ENCODE peak calls at places on chromosomes 16 and 17, in seven cellular contexts. I is Caki2, H is head of caudate nucleus, U is mammary epithelial cell, L is amniotic stem cell, A is NCI-H1694 treated with DMSO at 0.1 percent for 48 hours, F is activated T-helper 1 cell treated with Interleukin-2 at 50 U/mL for 16 hours. W is an unnamed sample.

GRCh38 chr17:491086-492014 is 138.7 kb upstream of the RPH3AL start:
- DNase-seq in L (no peak), A (no peak), U (peak), I (peak), F (no peak), H (peak), W (no peak)

GRCh38 chr16:5709889-5710288 is 612.3 kb upstream of the EEF2KMT start:
- DNase-seq in I (peak), H (no peak), L (no peak), U (no peak), A (no peak), F (no peak), W (no peak)

GRCh38 chr16:71927787-71928186 is 32.5 kb downstream of the IST1 start:
- DNase-seq in H (no peak), A (no peak), I (no peak), F (no peak), L (no peak), U (no peak), W (no peak)

GRCh38 chr16:22623351-22623781 is 112.7 kb downstream of the NPIPB5 start:
- DNase-seq in A (no peak), L (no peak), F (no peak), H (no peak), I (peak), U (peak), W (no peak)

GRCh38 chr17:82734987-82735866 is at the start of gene FN3K:
- DNase-seq in H (peak), A (no peak), L (no peak), I (peak), U (peak), F (no peak), W (no peak)

GRCh38 chr17:54029196-54029595 is 206.5 kb downstream of the KIF2B start:
- DNase-seq in F (no peak), A (no peak), U (no peak), L (no peak), H (no peak), I (no peak), W (no peak)

GRCh38 chr17:57580055-57580739 is 164.9 kb downstream of the CCDC182 start:
- DNase-seq in A (no peak), L (no peak), I (no peak), U (no peak), H (no peak), F (no peak), W (no peak)

GRCh38 chr16:87072101-87072500 is 245.1 kb downstream of the C16orf95 start:
- DNase-seq in I (no peak), A (no peak), U (no peak), L (no peak), H (peak), F (no peak), W (no peak)

GRCh38 chr17:72122336-72122667 is 1.5 kb downstream of the SOX9 start:
- DNase-seq in A (no peak), F (no peak), H (no peak), L (no peak), U (no peak), I (no peak), W (no peak)

GRCh38 chr16:66881014-66881417 is 701 bp downstream of the PDP2 start:
- DNase-seq in A (no peak), F (no peak), H (no peak), I (no peak), L (no peak), U (no peak), W (no peak)

GRCh38 chr16:9090101-9090959 is 1.1 kb upstream of the HAPSTR1 start:
- DNase-seq in H (peak), F (peak), I (no peak), A (no peak), U (no peak), L (no peak), W (no peak)

GRCh38 chr17:39404542-39405378 is 3.3 kb upstream of the FBXL20 start:
- DNase-seq in H (no peak), U (peak), A (no peak), F (no peak), L (peak), I (peak), W (no peak)

GRCh38 chr16:6573577-6573976 is 759.1 kb upstream of the RBFOX1 start:
- DNase-seq in F (no peak), L (no peak), I (no peak), A (peak), H (peak), U (no peak), W (no peak)

W was measured in GDM1.